ENCODE peak calls at places on chromosomes 2 and 18, in eight cellular contexts. X, L, T, P, J, U, G and M are unnamed samples.

GRCh38 chr2:76444732-76445131 is 734.0 kb upstream of the GCFC2 start:
- DNase-seq in X (no peak), L (no peak), T (no peak), P (no peak), J (no peak), U (no peak), G (no peak), M (no peak)

GRCh38 chr2:74399785-74400184 is 19.7 kb upstream of the DCTN1 start:
- DNase-seq in X (no peak), L (peak), T (no peak), P (no peak), J (no peak), U (no peak), G (peak), M (peak)

GRCh38 chr2:69465513-69466456 is 28.6 kb upstream of the NFU1 start:
- DNase-seq in X (no peak), L (no peak), T (peak), P (no peak), J (peak), U (no peak), G (no peak), M (no peak)

GRCh38 chr2:33583194-33583938 is 15.7 kb downstream of the FAM98A start:
- DNase-seq in X (no peak), L (no peak), T (no peak), P (no peak), J (no peak), U (peak), G (peak), M (no peak)

GRCh38 chr2:124283090-124283489 is 258.0 kb downstream of the CNTNAP5 start:
- DNase-seq in X (no peak), L (no peak), T (no peak), P (no peak), J (no peak), U (no peak), G (peak), M (peak)

GRCh38 chr2:207746131-207746530 is 23.6 kb downstream of the FZD5 start:
- DNase-seq in X (no peak), L (peak), T (no peak), P (peak), J (no peak), U (peak), G (peak), M (peak)

GRCh38 chr18:7366597-7366996 is 135.7 kb downstream of the LRRC30 start:
- DNase-seq in X (no peak), L (no peak), T (no peak), P (peak), J (no peak), U (no peak), G (no peak), M (no peak)

GRCh38 chr2:37344453-37345361 is at the start of gene QPCT:
- DNase-seq in X (peak), L (peak), T (peak), P (no peak), J (peak), U (peak), G (peak), M (peak)

GRCh38 chr18:50111398-50111797 is 83.5 kb downstream of the MYO5B start:
- DNase-seq in X (no peak), L (no peak), T (no peak), P (no peak), J (no peak), U (no peak), G (no peak), M (no peak)

GRCh38 chr2:165114345-165114943 is 89.4 kb downstream of the SCN3A start:
- DNase-seq in X (no peak), L (no peak), T (no peak), P (no peak), J (no peak), U (peak), G (peak), M (peak)

GRCh38 chr2:220147590-220147989 is 520.2 kb downstream of the SLC4A3 start:
- DNase-seq in X (no peak), L (no peak), T (no peak), P (no peak), J (no peak), U (no peak), G (no peak), M (no peak)

GRCh38 chr2:240839152-240840143 is 19.4 kb upstream of the KIF1A start:
- DNase-seq in X (no peak), L (no peak), T (no peak), P (no peak), J (no peak), U (no peak), G (peak), M (no peak)

GRCh38 chr18:11150271-11150615 is 874 bp upstream of the PIEZO2 start:
- DNase-seq in X (no peak), L (no peak), T (no peak), P (no peak), J (no peak), U (no peak), G (no peak), M (no peak)

GRCh38 chr2:140338827-140339226 is 1558.6 kb upstream of the NXPH2 start:
- DNase-seq in X (no peak), L (no peak), T (no peak), P (no peak), J (no peak), U (no peak), G (no peak), M (no peak)

GRCh38 chr2:224312741-224313140 is 89.2 kb downstream of the FAM124B start:
- DNase-seq in X (no peak), L (no peak), T (no peak), P (no peak), J (no peak), U (no peak), G (no peak), M (no peak)

GRCh38 chr18:2512059-2512458 is 59.2 kb downstream of the METTL4 start:
- DNase-seq in X (no peak), L (no peak), T (no peak), P (no peak), J (no peak), U (no peak), G (no peak), M (no peak)

GRCh38 chr18:2518473-2518872 is 52.8 kb downstream of the METTL4 start:
- DNase-seq in X (no peak), L (no peak), T (no peak), P (no peak), J (no peak), U (no peak), G (no peak), M (no peak)

GRCh38 chr18:2513616-2514015 is 57.7 kb downstream of the METTL4 start:
- DNase-seq in X (no peak), L (no peak), T (no peak), P (no peak), J (no peak), U (peak), G (no peak), M (no peak)

GRCh38 chr18:2515908-2516625 is 55.2 kb downstream of the METTL4 start:
- DNase-seq in X (no peak), L (peak), T (no peak), P (no peak), J (no peak), U (peak), G (peak), M (peak)

GRCh38 chr18:2515408-2515807 is 55.9 kb downstream of the METTL4 start:
- DNase-seq in X (no peak), L (peak), T (no peak), P (no peak), J (no peak), U (peak), G (peak), M (peak)
- H3K27ac ChIP-seq in X (no peak), L (peak), T (no peak), P (no peak), J (no peak), U (peak), G (peak), M (no peak)

GRCh38 chr2:41920812-41921211 is 127.0 kb upstream of the PKDCC start:
- DNase-seq in X (no peak), L (no peak), T (no peak), P (no peak), J (no peak), U (no peak), G (no peak), M (peak)
- TF ChIP-seq CTCF in X (no peak), L (no peak), T (no peak), P (no peak), J (no peak), U (no peak), G (no peak), M (no peak)

DNA sequence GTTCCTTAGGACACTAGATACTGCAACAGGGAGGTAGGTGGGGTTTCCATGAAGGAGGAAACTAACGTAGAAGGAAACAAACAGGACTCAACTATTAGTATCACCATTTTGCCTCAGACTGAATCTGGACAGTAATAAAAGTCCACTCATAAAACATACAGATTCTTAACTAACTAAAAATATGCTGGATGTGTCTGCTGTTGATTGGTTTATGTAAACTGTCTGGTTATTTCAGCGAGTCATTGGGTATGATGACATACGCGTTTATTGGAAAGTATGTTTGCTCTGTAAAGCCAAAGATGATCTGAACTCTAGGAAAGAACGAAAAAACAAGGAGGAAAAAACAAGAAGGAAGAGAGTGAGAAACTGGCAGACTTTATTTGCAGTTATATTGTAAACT is 1816.1 kb upstream of the LRRTM1 start:
- DNase-seq in X (no peak), L (no peak), T (no peak), P (no peak), J (no peak), U (no peak), G (no peak), M (no peak)
- H3K27ac ChIP-seq in X (no peak), L (no peak), T (no peak), P (no peak), J (no peak), U (no peak), G (no peak), M (no peak)

DNA sequence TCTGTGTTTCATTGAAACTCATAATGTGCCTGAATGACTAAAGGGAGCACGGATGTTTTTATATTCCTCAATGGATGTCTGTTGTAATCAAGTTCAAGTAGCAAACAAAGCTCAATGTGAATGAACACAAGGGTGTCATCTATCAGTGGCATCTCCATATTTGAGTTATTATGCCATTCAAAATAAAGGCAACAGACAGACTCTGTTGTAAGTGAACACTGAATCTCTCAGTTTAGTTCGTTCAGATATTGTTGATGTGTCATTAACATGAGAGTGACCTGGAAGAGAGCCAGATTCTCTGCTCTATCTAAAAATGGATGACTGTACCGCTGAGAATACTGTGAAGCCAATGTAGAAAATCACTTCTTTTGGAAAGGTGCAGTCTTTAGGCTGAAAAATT is 118.7 kb downstream of the NUP35 start:
- DNase-seq in X (no peak), L (no peak), T (no peak), P (no peak), J (no peak), U (peak), G (peak), M (peak)
- TF ChIP-seq CTCF in X (no peak), L (no peak), T (no peak), P (no peak), J (no peak), U (no peak), G (no peak), M (no peak)

GRCh38 chr2:43054367-43054766 is 172.0 kb downstream of the ZFP36L2 start:
- DNase-seq in X (peak), L (no peak), T (peak), P (peak), J (no peak), U (no peak), G (no peak), M (no peak)

GRCh38 chr2:43057742-43058706 is 168.4 kb downstream of the ZFP36L2 start:
- DNase-seq in X (no peak), L (no peak), T (peak), P (no peak), J (no peak), U (no peak), G (no peak), M (no peak)

GRCh38 chr2:43057026-43057741 is 169.2 kb downstream of the ZFP36L2 start:
- DNase-seq in X (no peak), L (no peak), T (peak), P (no peak), J (no peak), U (no peak), G (no peak), M (no peak)

GRCh38 chr2:43055086-43055912 is 171.1 kb downstream of the ZFP36L2 start:
- DNase-seq in X (peak), L (no peak), T (peak), P (no peak), J (no peak), U (no peak), G (no peak), M (no peak)

DNA sequence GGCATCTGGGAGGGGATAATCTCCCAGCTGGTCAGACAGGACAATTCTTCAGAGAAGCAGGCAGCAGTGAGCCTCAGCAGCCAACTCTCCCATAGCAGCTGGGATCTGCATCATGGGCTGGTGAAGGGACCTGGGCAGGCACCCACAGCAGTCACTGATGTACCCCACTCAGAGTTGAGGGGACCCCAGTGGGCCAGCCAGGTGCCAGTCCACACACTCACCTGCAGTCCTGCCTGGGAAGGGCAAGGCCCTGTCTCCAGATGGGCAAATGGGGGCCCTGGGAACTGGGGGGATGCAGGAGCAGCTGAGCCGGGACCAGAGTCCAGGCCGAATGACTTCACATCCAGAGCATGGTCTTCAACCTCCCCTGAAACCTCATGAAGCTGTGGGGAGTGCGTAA is 170.4 kb downstream of the ZFP36L2 start:
- DNase-seq in X (peak), L (no peak), T (peak), P (no peak), J (no peak), U (no peak), G (no peak), M (no peak)
- H3K27ac ChIP-seq in X (no peak), L (no peak), T (no peak), P (no peak), J (no peak), U (no peak), G (no peak), M (peak)

GRCh38 chr18:48542513-48543181 is 3.8 kb downstream of the CTIF start:
- DNase-seq in X (no peak), L (no peak), T (no peak), P (no peak), J (no peak), U (no peak), G (no peak), M (no peak)
- TF ChIP-seq CTCF in X (no peak), L (no peak), T (no peak), P (no peak), J (no peak), U (no peak), G (no peak), M (no peak)

DNA sequence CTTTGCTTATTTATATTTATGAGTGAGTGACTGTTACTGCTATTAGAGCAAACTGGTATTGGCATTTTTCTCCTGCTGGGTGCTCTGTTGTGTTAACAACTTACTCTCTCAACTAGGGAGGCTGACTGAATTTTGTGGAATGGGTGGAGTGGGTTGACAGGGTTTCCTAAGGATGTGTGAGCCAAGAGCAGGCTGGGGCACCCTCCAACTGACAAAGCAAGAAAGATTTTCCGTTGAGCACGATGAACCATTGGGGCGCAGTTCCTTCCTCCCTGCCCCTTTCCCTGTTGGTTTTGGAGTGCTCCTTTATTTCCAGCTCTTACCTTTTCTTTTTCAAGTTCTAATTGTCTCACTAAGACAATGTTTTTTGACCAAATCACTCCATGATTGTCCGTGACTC is 20.3 kb downstream of the SEH1L start:
- DNase-seq in X (no peak), L (no peak), T (no peak), P (no peak), J (no peak), U (no peak), G (no peak), M (no peak)
- H3K27ac ChIP-seq in X (no peak), L (no peak), T (no peak), P (no peak), J (no peak), U (no peak), G (no peak), M (no peak)

GRCh38 chr18:55781481-55781957 is 193.5 kb upstream of the TCF4 start:
- DNase-seq in X (no peak), L (peak), T (no peak), P (peak), J (peak), U (peak), G (peak), M (peak)
- TF ChIP-seq CTCF in X (peak), L (peak), T (peak), P (peak), J (peak), U (peak), G (peak), M (peak)